ENCODE peak calls at places on chromosomes 12 and 14, in ten cellular contexts. One of them, this sample, is unnamed. For H3K4me1, the result is how much of the 10 kb centered on the place peaks cover.

GRCh38 chr14:99754141-99755067 is 38.8 kb upstream of the EML1 start:
- DNase-seq in GM12878: no peak
- DNase-seq in transverse colon: no peak
- DNase-seq in tibial nerve: no peak
- DNase-seq in ovary: no peak
- DNase-seq in sigmoid colon: peak
- DNase-seq in A549: no peak
- DNase-seq in upper lobe of left lung: no peak
- DNase-seq in SK-N-SH: no peak
- DNase-seq in suprapubic skin: no peak
- DNase-seq in this sample: no peak

GRCh38 chr14:103101964-103102688 is 7.6 kb downstream of the EXOC3L4 start:
- DNase-seq in suprapubic skin: no peak
- DNase-seq in ovary: no peak
- DNase-seq in upper lobe of left lung: no peak
- DNase-seq in A549: no peak
- DNase-seq in sigmoid colon: no peak
- DNase-seq in SK-N-SH: no peak
- DNase-seq in GM12878: no peak
- DNase-seq in tibial nerve: no peak
- DNase-seq in transverse colon: no peak
- DNase-seq in this sample: no peak

GRCh38 chr14:105087963-105088811 is 23.0 kb upstream of the GPR132 start:
- DNase-seq in SK-N-SH: peak
- DNase-seq in suprapubic skin: peak
- DNase-seq in ovary: peak
- DNase-seq in transverse colon: peak
- DNase-seq in tibial nerve: no peak
- DNase-seq in sigmoid colon: peak
- DNase-seq in A549: peak
- DNase-seq in GM12878: no peak
- DNase-seq in upper lobe of left lung: peak
- DNase-seq in this sample: peak

GRCh38 chr12:4630262-4630661 is 18.6 kb downstream of the AKAP3 start:
- DNase-seq in suprapubic skin: no peak
- DNase-seq in A549: no peak
- DNase-seq in tibial nerve: no peak
- DNase-seq in GM12878: no peak
- DNase-seq in ovary: no peak
- DNase-seq in upper lobe of left lung: no peak
- DNase-seq in SK-N-SH: no peak
- DNase-seq in sigmoid colon: no peak
- DNase-seq in transverse colon: no peak
- DNase-seq in this sample: no peak

GRCh38 chr12:85804663-85805062 is 31.5 kb downstream of the RASSF9 start:
- DNase-seq in sigmoid colon: no peak
- DNase-seq in upper lobe of left lung: no peak
- DNase-seq in ovary: no peak
- DNase-seq in GM12878: no peak
- DNase-seq in transverse colon: no peak
- DNase-seq in A549: no peak
- DNase-seq in SK-N-SH: no peak
- DNase-seq in tibial nerve: no peak
- DNase-seq in suprapubic skin: no peak
- DNase-seq in this sample: no peak

GRCh38 chr14:20329355-20329754 is 3.7 kb downstream of the CCNB1IP1 start:
- DNase-seq in transverse colon: no peak
- DNase-seq in A549: no peak
- DNase-seq in GM12878: no peak
- DNase-seq in SK-N-SH: no peak
- DNase-seq in tibial nerve: no peak
- DNase-seq in suprapubic skin: no peak
- DNase-seq in sigmoid colon: no peak
- DNase-seq in upper lobe of left lung: no peak
- DNase-seq in ovary: no peak
- DNase-seq in this sample: no peak

GRCh38 chr14:52314521-52315354 is 626 bp downstream of the PTGER2 start:
- DNase-seq in suprapubic skin: peak
- DNase-seq in SK-N-SH: peak
- DNase-seq in A549: peak
- DNase-seq in upper lobe of left lung: peak
- DNase-seq in tibial nerve: no peak
- DNase-seq in transverse colon: peak
- DNase-seq in sigmoid colon: no peak
- DNase-seq in ovary: peak
- DNase-seq in GM12878: no peak
- DNase-seq in this sample: peak

GRCh38 chr12:58586762-58587161 is 333.5 kb downstream of the LRIG3 start:
- DNase-seq in transverse colon: no peak
- DNase-seq in SK-N-SH: no peak
- DNase-seq in tibial nerve: no peak
- DNase-seq in suprapubic skin: no peak
- DNase-seq in upper lobe of left lung: no peak
- DNase-seq in sigmoid colon: no peak
- DNase-seq in A549: no peak
- DNase-seq in GM12878: no peak
- DNase-seq in ovary: no peak
- DNase-seq in this sample: no peak

GRCh38 chr14:93984070-93984469 is 7.7 kb upstream of the ASB2 start:
- DNase-seq in suprapubic skin: no peak
- DNase-seq in ovary: no peak
- DNase-seq in tibial nerve: no peak
- DNase-seq in SK-N-SH: no peak
- DNase-seq in A549: no peak
- DNase-seq in upper lobe of left lung: no peak
- DNase-seq in sigmoid colon: no peak
- DNase-seq in transverse colon: no peak
- DNase-seq in GM12878: no peak
- DNase-seq in this sample: no peak

GRCh38 chr14:95267306-95267705 is 52.4 kb downstream of the CLMN start:
- DNase-seq in transverse colon: no peak
- DNase-seq in sigmoid colon: no peak
- DNase-seq in A549: no peak
- DNase-seq in ovary: no peak
- DNase-seq in upper lobe of left lung: no peak
- DNase-seq in suprapubic skin: no peak
- DNase-seq in SK-N-SH: no peak
- DNase-seq in GM12878: no peak
- DNase-seq in tibial nerve: no peak
- DNase-seq in this sample: no peak

GRCh38 chr14:94062344-94062904 is 18.6 kb downstream of the DDX24 start:
- DNase-seq in GM12878: no peak
- DNase-seq in ovary: no peak
- DNase-seq in sigmoid colon: no peak
- DNase-seq in upper lobe of left lung: no peak
- DNase-seq in transverse colon: no peak
- DNase-seq in suprapubic skin: no peak
- DNase-seq in A549: no peak
- DNase-seq in SK-N-SH: no peak
- DNase-seq in tibial nerve: no peak
- DNase-seq in this sample: no peak

GRCh38 chr12:8064131-8064530 is 2.0 kb downstream of the C3AR1 start:
- DNase-seq in A549: no peak
- DNase-seq in transverse colon: no peak
- DNase-seq in GM12878: no peak
- DNase-seq in tibial nerve: no peak
- DNase-seq in sigmoid colon: no peak
- DNase-seq in ovary: no peak
- DNase-seq in SK-N-SH: no peak
- DNase-seq in suprapubic skin: no peak
- DNase-seq in upper lobe of left lung: no peak
- DNase-seq in this sample: no peak

GRCh38 chr12:120159509-120160237 is 34.8 kb downstream of the GCN1 start:
- DNase-seq in sigmoid colon: peak
- DNase-seq in ovary: no peak
- DNase-seq in A549: no peak
- DNase-seq in suprapubic skin: no peak
- DNase-seq in transverse colon: no peak
- DNase-seq in tibial nerve: no peak
- DNase-seq in upper lobe of left lung: no peak
- DNase-seq in GM12878: no peak
- DNase-seq in SK-N-SH: no peak
- DNase-seq in this sample: no peak

GRCh38 chr14:48129472-48129871 is 454.1 kb upstream of the MDGA2 start:
- DNase-seq in SK-N-SH: no peak
- DNase-seq in suprapubic skin: no peak
- DNase-seq in A549: no peak
- DNase-seq in transverse colon: no peak
- DNase-seq in ovary: no peak
- DNase-seq in sigmoid colon: no peak
- DNase-seq in tibial nerve: no peak
- DNase-seq in GM12878: no peak
- DNase-seq in upper lobe of left lung: no peak
- DNase-seq in this sample: no peak

GRCh38 chr12:67671419-67671818 is 22.9 kb downstream of the DYRK2 start:
- DNase-seq in GM12878: no peak
- DNase-seq in ovary: no peak
- DNase-seq in SK-N-SH: no peak
- DNase-seq in transverse colon: no peak
- DNase-seq in suprapubic skin: no peak
- DNase-seq in tibial nerve: no peak
- DNase-seq in upper lobe of left lung: no peak
- DNase-seq in A549: no peak
- DNase-seq in sigmoid colon: no peak
- DNase-seq in this sample: no peak

GRCh38 chr12:67669925-67670631 is 21.5 kb downstream of the DYRK2 start:
- DNase-seq in SK-N-SH: peak
- DNase-seq in GM12878: no peak
- DNase-seq in sigmoid colon: no peak
- DNase-seq in suprapubic skin: no peak
- DNase-seq in ovary: no peak
- DNase-seq in transverse colon: no peak
- DNase-seq in A549: no peak
- DNase-seq in tibial nerve: no peak
- DNase-seq in upper lobe of left lung: no peak
- DNase-seq in this sample: no peak

GRCh38 chr12:67669217-67669924 is 20.8 kb downstream of the DYRK2 start:
- DNase-seq in ovary: no peak
- DNase-seq in upper lobe of left lung: no peak
- DNase-seq in suprapubic skin: no peak
- DNase-seq in SK-N-SH: no peak
- DNase-seq in transverse colon: no peak
- DNase-seq in GM12878: no peak
- DNase-seq in A549: no peak
- DNase-seq in tibial nerve: no peak
- DNase-seq in sigmoid colon: no peak
- DNase-seq in this sample: no peak

GRCh38 chr12:67674417-67674816 is 25.9 kb downstream of the DYRK2 start:
- DNase-seq in suprapubic skin: no peak
- DNase-seq in GM12878: no peak
- DNase-seq in tibial nerve: no peak
- DNase-seq in transverse colon: no peak
- DNase-seq in SK-N-SH: no peak
- DNase-seq in A549: no peak
- DNase-seq in sigmoid colon: no peak
- DNase-seq in ovary: no peak
- DNase-seq in upper lobe of left lung: no peak
- DNase-seq in this sample: no peak

DNA sequence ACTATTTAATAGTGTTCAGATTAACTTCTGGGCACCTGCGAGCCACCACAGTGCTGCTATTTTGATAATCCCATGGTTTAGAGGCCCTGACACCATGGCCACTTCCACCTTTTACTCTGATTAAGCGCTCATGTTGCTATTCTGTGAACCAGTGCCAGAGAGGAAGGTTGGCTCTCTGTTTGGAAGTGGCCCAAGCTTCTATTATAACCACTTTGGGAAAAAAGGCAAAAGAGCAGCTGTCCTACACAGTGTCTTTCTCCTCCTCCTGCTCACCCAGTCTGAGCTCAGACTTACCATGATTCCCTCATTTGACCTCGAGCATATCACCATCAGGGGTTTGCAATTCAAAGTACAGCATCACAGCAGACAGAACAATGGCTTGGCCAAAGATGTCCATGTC is 23.3 kb downstream of the DYRK2 start:
- DNase-seq in SK-N-SH: no peak
- DNase-seq in tibial nerve: no peak
- DNase-seq in suprapubic skin: no peak
- DNase-seq in upper lobe of left lung: no peak
- DNase-seq in ovary: no peak
- DNase-seq in GM12878: no peak
- DNase-seq in transverse colon: no peak
- DNase-seq in sigmoid colon: no peak
- DNase-seq in A549: no peak
- DNase-seq in this sample: no peak
- H3K4me1 ChIP-seq in SK-N-SH: under half
- H3K4me1 ChIP-seq in tibial nerve: under half
- H3K4me1 ChIP-seq in suprapubic skin: under half
- H3K4me1 ChIP-seq in upper lobe of left lung: under half
- H3K4me1 ChIP-seq in ovary: under half
- H3K4me1 ChIP-seq in GM12878: under half
- H3K4me1 ChIP-seq in transverse colon: under half
- H3K4me1 ChIP-seq in sigmoid colon: under half
- H3K4me1 ChIP-seq in A549: under half
- H3K4me1 ChIP-seq in this sample: under half

DNA sequence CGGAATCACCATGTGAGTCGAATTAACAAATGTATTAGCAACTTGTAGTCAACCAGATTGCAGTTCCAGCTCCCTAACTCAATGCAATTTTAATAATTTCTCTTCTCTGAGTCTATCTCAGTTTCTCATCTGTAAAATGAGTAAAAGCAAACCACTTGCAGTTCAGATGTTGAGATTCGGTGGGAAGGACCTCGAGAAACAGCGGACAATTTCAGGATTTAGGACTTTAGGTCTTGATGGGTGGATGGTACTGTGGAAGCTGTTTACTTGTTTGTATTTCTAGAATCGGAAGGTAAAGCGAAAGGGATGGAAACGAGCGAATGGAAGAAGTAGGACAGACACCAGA is 510 bp upstream of the TTC8 start:
- DNase-seq in A549: no peak
- DNase-seq in transverse colon: no peak
- DNase-seq in SK-N-SH: no peak
- DNase-seq in tibial nerve: no peak
- DNase-seq in ovary: no peak
- DNase-seq in upper lobe of left lung: no peak
- DNase-seq in suprapubic skin: no peak
- DNase-seq in sigmoid colon: no peak
- DNase-seq in GM12878: no peak
- DNase-seq in this sample: no peak
- TF ChIP-seq EP300 in A549: no peak
- TF ChIP-seq EP300 in transverse colon: no peak
- TF ChIP-seq EP300 in SK-N-SH: no peak
- TF ChIP-seq EP300 in tibial nerve: no peak
- TF ChIP-seq EP300 in ovary: no peak
- TF ChIP-seq EP300 in upper lobe of left lung: no peak
- TF ChIP-seq EP300 in suprapubic skin: no peak
- TF ChIP-seq EP300 in sigmoid colon: no peak
- TF ChIP-seq EP300 in GM12878: no peak
- TF ChIP-seq EP300 in this sample: no peak

GRCh38 chr12:46364777-46365580 is 7.6 kb downstream of the SLC38A2 start:
- DNase-seq in sigmoid colon: peak
- DNase-seq in SK-N-SH: no peak
- DNase-seq in A549: no peak
- DNase-seq in transverse colon: peak
- DNase-seq in upper lobe of left lung: peak
- DNase-seq in suprapubic skin: no peak
- DNase-seq in tibial nerve: peak
- DNase-seq in GM12878: no peak
- DNase-seq in ovary: no peak
- DNase-seq in this sample: peak
- H3K4me1 ChIP-seq in sigmoid colon: half or more
- H3K4me1 ChIP-seq in SK-N-SH: under half
- H3K4me1 ChIP-seq in A549: half or more
- H3K4me1 ChIP-seq in transverse colon: half or more
- H3K4me1 ChIP-seq in upper lobe of left lung: half or more
- H3K4me1 ChIP-seq in suprapubic skin: half or more
- H3K4me1 ChIP-seq in tibial nerve: under half
- H3K4me1 ChIP-seq in GM12878: under half
- H3K4me1 ChIP-seq in ovary: under half
- H3K4me1 ChIP-seq in this sample: half or more

GRCh38 chr12:65372574-65372973 is 94.1 kb downstream of the MSRB3 start:
- DNase-seq in GM12878: no peak
- DNase-seq in transverse colon: no peak
- DNase-seq in tibial nerve: no peak
- DNase-seq in ovary: no peak
- DNase-seq in sigmoid colon: no peak
- DNase-seq in suprapubic skin: no peak
- DNase-seq in upper lobe of left lung: no peak
- DNase-seq in SK-N-SH: no peak
- DNase-seq in A549: no peak
- DNase-seq in this sample: no peak
- TF ChIP-seq EP300 in GM12878: no peak
- TF ChIP-seq EP300 in transverse colon: no peak
- TF ChIP-seq EP300 in tibial nerve: no peak
- TF ChIP-seq EP300 in ovary: no peak
- TF ChIP-seq EP300 in sigmoid colon: no peak
- TF ChIP-seq EP300 in suprapubic skin: no peak
- TF ChIP-seq EP300 in upper lobe of left lung: no peak
- TF ChIP-seq EP300 in SK-N-SH: no peak
- TF ChIP-seq EP300 in A549: no peak
- TF ChIP-seq EP300 in this sample: no peak